ENCODE peak calls at places on chromosomes 7 and 10, in nine cellular contexts. A, C, B, S, J, F, U, X and D are unnamed samples. For H3K4me1, the result is how much of the 10 kb centered on the place peaks cover.

GRCh38 chr10:43231523-43232078 is 35.3 kb downstream of the RASGEF1A start:
- DNase-seq in J (peak), B (no peak), S (peak), X (peak), C (no peak), U (no peak), F (peak), A (peak), D (peak)

GRCh38 chr10:128304271-128304670 is 178.0 kb upstream of the MKI67 start:
- DNase-seq in C (no peak), X (no peak), J (no peak), B (no peak), F (no peak), S (no peak), U (no peak), A (no peak), D (no peak)

GRCh38 chr7:100884741-100885439 is 4.6 kb downstream of the UFSP1 start:
- DNase-seq in U (no peak), F (no peak), J (no peak), S (no peak), X (no peak), A (no peak), C (no peak), B (no peak), D (no peak)

GRCh38 chr7:151320263-151320845 is 21.3 kb upstream of the NUB1 start:
- DNase-seq in U (no peak), B (no peak), X (no peak), C (no peak), J (no peak), S (no peak), A (no peak), F (no peak), D (no peak)

GRCh38 chr10:123633636-123634035 is 32.5 kb upstream of the GPR26 start:
- DNase-seq in B (no peak), F (no peak), X (no peak), A (no peak), J (no peak), C (no peak), S (no peak), U (no peak), D (no peak)

GRCh38 chr10:71531485-71532446 is 135.0 kb downstream of the CDH23 start:
- DNase-seq in F (no peak), J (no peak), C (no peak), B (no peak), S (no peak), A (no peak), X (no peak), U (no peak), D (no peak)

GRCh38 chr10:83666762-83667161 is 472.5 kb upstream of the GHITM start:
- DNase-seq in F (no peak), S (no peak), U (no peak), X (no peak), B (no peak), J (no peak), C (no peak), A (no peak), D (no peak)

GRCh38 chr7:138023618-138024333 is 21.9 kb upstream of the CREB3L2 start:
- DNase-seq in C (no peak), F (no peak), S (no peak), X (no peak), A (no peak), U (no peak), B (no peak), J (no peak), D (no peak)

GRCh38 chr7:101634196-101634717 is 5.2 kb upstream of the MYL10 start:
- DNase-seq in S (no peak), F (no peak), A (no peak), C (no peak), B (no peak), X (no peak), U (no peak), J (peak), D (no peak)

GRCh38 chr7:132206594-132206993 is 369.7 kb downstream of the PLXNA4 start:
- DNase-seq in B (no peak), U (no peak), F (no peak), C (no peak), A (no peak), J (no peak), S (no peak), X (no peak), D (no peak)

GRCh38 chr10:7945469-7946187 is 108.9 kb upstream of the GATA3 start:
- DNase-seq in F (no peak), C (peak), B (no peak), U (peak), X (no peak), A (no peak), S (no peak), J (no peak), D (no peak)

GRCh38 chr7:128322040-128322643 is 21.6 kb downstream of the RBM28 start:
- DNase-seq in B (no peak), A (no peak), F (no peak), U (peak), S (no peak), C (peak), X (no peak), J (no peak), D (no peak)

GRCh38 chr7:31151849-31152248 is 99.7 kb downstream of the ADCYAP1R1 start:
- DNase-seq in F (no peak), X (no peak), U (no peak), A (no peak), B (no peak), C (no peak), S (no peak), J (no peak), D (no peak)

GRCh38 chr10:93921338-93921737 is 27.6 kb downstream of the SLC35G1 start:
- DNase-seq in F (no peak), C (peak), B (no peak), U (no peak), S (no peak), J (no peak), X (no peak), A (no peak), D (peak)

GRCh38 chr7:15326044-15326644 is 235.7 kb downstream of the AGMO start:
- DNase-seq in C (peak), B (no peak), X (no peak), U (peak), F (no peak), S (no peak), J (no peak), A (no peak), D (no peak)

GRCh38 chr10:123649672-123650071 is 16.5 kb upstream of the GPR26 start:
- DNase-seq in S (no peak), J (no peak), F (no peak), B (no peak), A (no peak), C (no peak), X (no peak), U (no peak), D (no peak)

GRCh38 chr10:124409696-124410095 is 9.0 kb downstream of the OAT start:
- DNase-seq in A (no peak), U (no peak), F (no peak), J (no peak), C (no peak), S (no peak), X (no peak), B (no peak), D (no peak)

GRCh38 chr10:115092555-115093285 is 445 bp upstream of the ATRNL1 start:
- DNase-seq in S (peak), C (peak), F (peak), U (peak), X (peak), A (no peak), B (peak), J (peak), D (peak)

GRCh38 chr10:48465860-48466521 is 138.9 kb downstream of the ARHGAP22 start:
- DNase-seq in F (no peak), X (no peak), B (peak), C (no peak), J (no peak), A (no peak), S (peak), U (no peak), D (no peak)

GRCh38 chr10:15058689-15059088 is 14.9 kb downstream of the OLAH start:
- DNase-seq in J (no peak), A (no peak), X (no peak), B (no peak), S (no peak), F (no peak), C (no peak), U (no peak), D (no peak)

GRCh38 chr10:92123031-92123450 is 167.8 kb downstream of the CPEB3 start:
- DNase-seq in S (no peak), U (no peak), X (no peak), C (no peak), J (no peak), F (no peak), B (peak), A (no peak), D (peak)

GRCh38 chr10:127402596-127403409 is 146.3 kb upstream of the NPS start:
- DNase-seq in U (peak), S (peak), C (no peak), J (peak), F (no peak), A (no peak), B (no peak), X (no peak), D (no peak)

GRCh38 chr7:34430456-34430855 is 227.6 kb upstream of the NPSR1 start:
- DNase-seq in X (no peak), B (no peak), F (no peak), U (peak), J (no peak), S (no peak), A (no peak), C (peak), D (no peak)

GRCh38 chr7:137354361-137354760 is 10.8 kb upstream of the PTN start:
- DNase-seq in A (no peak), S (no peak), J (no peak), C (no peak), X (no peak), F (peak), U (peak), B (no peak), D (peak)

GRCh38 chr7:64997927-64998391 is 7.1 kb upstream of the ZNF117 start:
- DNase-seq in U (peak), J (no peak), A (peak), S (no peak), C (no peak), F (no peak), X (no peak), B (peak), D (peak)

GRCh38 chr10:127398140-127398966 is 150.8 kb upstream of the NPS start:
- DNase-seq in X (no peak), F (no peak), U (peak), A (no peak), B (no peak), C (no peak), S (peak), J (no peak), D (no peak)

GRCh38 chr10:44069573-44069972 is 315.3 kb downstream of the CXCL12 start:
- DNase-seq in C (no peak), A (no peak), J (no peak), S (no peak), U (no peak), F (no peak), B (no peak), X (no peak), D (no peak)

GRCh38 chr10:45514283-45515270 is 140.6 kb downstream of the ALOX5 start:
- DNase-seq in A (no peak), X (no peak), J (no peak), F (peak), U (peak), B (no peak), S (no peak), C (no peak), D (peak)

GRCh38 chr7:93146036-93146435 is 2.1 kb downstream of the SAMD9L start:
- DNase-seq in J (no peak), X (no peak), C (no peak), A (no peak), S (no peak), B (no peak), F (no peak), U (no peak), D (no peak)

GRCh38 chr10:34078017-34078416 is 737.1 kb downstream of the PARD3 start:
- DNase-seq in J (no peak), S (no peak), U (no peak), F (no peak), C (no peak), X (no peak), B (no peak), A (no peak), D (no peak)

GRCh38 chr10:131651674-131652093 is 249.1 kb upstream of the PPP2R2D start:
- DNase-seq in J (peak), C (no peak), U (no peak), X (no peak), B (no peak), A (no peak), S (no peak), F (no peak), D (no peak)

GRCh38 chr7:102152672-102153585 is 133.7 kb upstream of the SH2B2 start:
- DNase-seq in J (no peak), S (no peak), U (peak), F (no peak), X (peak), C (peak), B (peak), A (no peak), D (no peak)

GRCh38 chr10:33982995-33983394 is 648.5 kb upstream of the NRP1 start:
- DNase-seq in S (no peak), F (no peak), C (no peak), J (no peak), X (no peak), B (no peak), U (peak), A (no peak), D (no peak)

GRCh38 chr10:3010819-3011422 is 56.4 kb upstream of the PFKP start:
- DNase-seq in F (no peak), C (no peak), J (no peak), S (no peak), B (no peak), A (no peak), U (peak), X (no peak), D (peak)

GRCh38 chr7:47791682-47792081 is 156.6 kb downstream of the PKD1L1 start:
- DNase-seq in J (no peak), F (no peak), A (no peak), S (no peak), B (no peak), X (no peak), C (no peak), U (no peak), D (no peak)

GRCh38 chr10:95262763-95263518 is 27.9 kb downstream of the PDLIM1 start:
- DNase-seq in A (no peak), J (no peak), F (no peak), C (no peak), X (no peak), U (no peak), B (no peak), S (no peak), D (no peak)
- H3K4me1 ChIP-seq in A (under half), J (under half), F (under half), C (half or more), X (under half), U (under half), B (under half), S (under half), D (under half)

DNA sequence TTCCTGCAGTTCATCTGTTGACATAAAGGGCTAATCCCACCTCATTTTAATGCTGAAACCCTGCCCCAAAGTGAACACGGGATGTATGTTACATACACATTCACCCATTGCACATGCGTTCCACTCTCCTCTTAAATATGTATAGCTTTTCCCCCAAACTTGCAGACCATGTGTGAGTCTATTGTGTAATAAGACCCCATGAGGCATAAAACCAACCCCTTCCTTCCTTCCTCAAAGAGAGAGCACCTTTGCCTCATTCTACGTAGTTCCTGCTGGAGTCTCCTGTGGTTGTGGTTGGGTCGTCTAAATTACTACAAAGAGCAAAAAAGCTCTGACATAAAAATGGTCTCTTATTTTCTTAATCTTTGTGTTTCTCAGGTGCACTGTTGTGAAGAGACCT is 345.7 kb upstream of the KLF6 start:
- DNase-seq in U (no peak), F (no peak), B (no peak), A (no peak), J (no peak), C (no peak), X (no peak), S (no peak), D (no peak)
- H3K4me3 ChIP-seq in U (no peak), F (no peak), B (no peak), A (no peak), J (no peak), C (no peak), X (no peak), S (no peak), D (no peak)

DNA sequence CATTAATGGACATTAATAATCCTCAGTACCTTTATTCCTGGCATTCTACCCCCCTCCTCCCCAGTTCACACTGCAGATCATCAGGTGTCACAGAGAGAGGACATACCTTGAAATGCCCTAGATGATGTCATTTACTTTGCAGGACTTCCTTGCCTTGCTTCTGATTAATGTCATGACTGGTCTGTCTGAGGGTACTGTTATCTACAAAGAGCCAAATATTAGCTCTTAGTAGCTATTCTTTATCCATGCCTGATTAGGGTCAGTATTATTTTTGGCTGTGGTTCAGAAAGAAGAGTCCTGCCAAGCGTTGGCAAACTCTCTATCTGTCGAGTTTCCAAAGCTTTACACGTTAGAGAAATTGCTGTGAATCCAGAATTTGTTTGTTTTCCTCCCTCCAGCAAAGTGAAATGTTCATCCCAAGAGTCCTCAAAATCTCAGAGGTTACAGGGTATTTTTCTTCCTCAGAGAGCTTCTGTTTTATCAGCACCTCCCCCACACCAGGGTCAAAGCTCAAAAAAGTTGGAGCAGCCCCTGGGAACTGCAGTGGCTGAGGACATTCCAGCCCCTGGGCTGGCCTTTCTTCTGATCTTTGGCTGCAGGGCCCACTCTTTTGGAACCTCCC is 12.6 kb downstream of the SCD start:
- DNase-seq in B (no peak), J (no peak), A (no peak), F (no peak), U (no peak), X (no peak), C (no peak), S (peak), D (peak)
- TF ChIP-seq POLR2A in B (no peak), J (no peak), A (no peak), F (no peak), U (no peak), X (no peak), C (no peak), S (no peak), D (no peak)

DNA sequence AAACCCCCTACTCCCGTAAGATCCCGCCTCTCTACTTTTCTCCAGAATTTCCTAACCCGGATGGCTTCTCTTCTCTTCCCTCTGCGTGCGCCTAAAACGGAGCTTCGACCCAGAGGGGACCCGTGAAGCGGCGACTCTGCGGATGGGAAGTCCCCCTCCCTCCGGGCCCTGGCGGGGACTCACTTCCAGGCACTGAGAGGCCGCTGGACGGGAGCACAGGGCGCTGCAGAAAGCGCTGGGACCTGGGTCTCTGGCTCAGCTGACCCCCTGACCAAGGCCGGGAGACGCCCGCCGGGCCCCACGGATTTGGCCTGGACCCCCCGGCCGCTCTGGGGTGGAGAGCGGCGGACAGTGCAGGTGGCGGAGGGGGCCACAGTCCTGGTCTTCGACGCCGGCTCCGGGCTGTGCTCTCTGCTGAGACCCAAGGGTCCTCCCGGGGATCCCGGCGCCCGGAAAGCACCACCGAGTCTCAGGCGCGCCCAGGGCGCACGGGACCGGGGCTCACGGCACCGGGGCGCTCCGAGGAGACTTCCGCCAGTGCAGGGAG is 688 bp upstream of the FOXL3 start:
- DNase-seq in S (peak), B (no peak), U (no peak), J (peak), F (no peak), C (no peak), A (peak), X (no peak), D (no peak)
- H3K4me1 ChIP-seq in S (under half), B (under half), U (under half), J (under half), F (under half), C (under half), A (under half), X (under half), D (under half)

GRCh38 chr7:81682873-81683272 is 87.0 kb downstream of the HGF start:
- DNase-seq in A (no peak), F (no peak), U (no peak), X (no peak), C (no peak), J (no peak), B (no peak), S (no peak), D (no peak)

GRCh38 chr7:81687062-81687461 is 82.8 kb downstream of the HGF start:
- DNase-seq in A (no peak), J (no peak), X (no peak), S (no peak), C (no peak), U (peak), F (no peak), B (no peak), D (no peak)

GRCh38 chr7:81684513-81685262 is 85.2 kb downstream of the HGF start:
- DNase-seq in X (peak), S (peak), J (peak), C (peak), F (peak), A (peak), U (peak), B (peak), D (peak)

GRCh38 chr7:81688622-81689411 is 81.0 kb downstream of the HGF start:
- DNase-seq in C (no peak), U (no peak), J (no peak), B (no peak), A (no peak), F (no peak), X (no peak), S (no peak), D (no peak)

DNA sequence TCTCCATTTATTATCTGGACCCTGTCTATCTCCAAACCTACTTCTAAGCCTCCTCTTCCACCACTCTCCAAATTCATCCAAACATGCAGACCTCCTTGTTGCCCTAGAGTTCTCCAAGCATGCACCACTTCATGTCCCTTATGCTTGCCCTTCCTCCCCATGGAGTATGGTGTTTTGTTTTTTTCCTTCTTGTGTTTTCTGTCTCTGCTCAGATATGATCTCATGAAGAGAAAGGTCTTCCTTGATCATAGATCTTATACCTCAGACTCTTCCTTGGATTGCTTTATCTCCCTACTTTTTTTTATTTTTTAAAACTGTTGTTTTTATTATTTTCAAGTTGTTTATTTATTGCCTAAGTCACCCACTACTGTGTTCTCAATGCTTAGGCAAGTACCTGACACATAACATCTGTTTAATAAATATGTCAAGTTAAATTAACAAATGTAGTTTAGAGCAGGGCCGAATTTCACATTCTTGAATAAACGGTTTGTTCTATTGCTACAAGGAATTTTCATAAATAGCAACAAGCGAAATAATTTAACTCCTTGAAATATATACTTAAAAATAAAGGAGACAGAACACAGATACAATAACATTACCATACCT is 84.5 kb downstream of the HGF start:
- DNase-seq in U (peak), C (no peak), A (no peak), J (no peak), X (no peak), S (no peak), F (no peak), B (no peak), D (no peak)
- H3K4me3 ChIP-seq in U (no peak), C (no peak), A (no peak), J (no peak), X (no peak), S (no peak), F (no peak), B (no peak), D (no peak)

GRCh38 chr10:70132098-70133029 is at the start of gene AIFM2:
- DNase-seq in B (peak), S (peak), X (peak), C (peak), F (peak), U (peak), J (peak), A (peak), D (peak)
- TF ChIP-seq POLR2A in B (no peak), S (peak), X (no peak), C (peak), F (no peak), U (peak), J (no peak), A (no peak), D (peak)